ENCODE peak calls at places on chromosome 17, in five cellular contexts. N is Peyer's patch, K is stomach, X is heart right ventricle, A is cardiac muscle cell. O is an unnamed sample.

GRCh38 chr17:83055911-83056582 is 23.4 kb upstream of the METRNL start:
- DNase-seq in N (no peak), K (peak), X (no peak), A (no peak), O (peak)

GRCh38 chr17:8146381-8147140 is 5.6 kb downstream of the PER1 start:
- DNase-seq in N (no peak), K (no peak), X (no peak), A (no peak), O (peak)

GRCh38 chr17:40343126-40344119 is 21.1 kb downstream of the GJD3 start:
- DNase-seq in N (no peak), K (no peak), X (peak), A (no peak), O (no peak)

GRCh38 chr17:65359016-65359415 is 202.4 kb downstream of the AXIN2 start:
- DNase-seq in N (no peak), K (no peak), X (no peak), A (no peak), O (no peak)

GRCh38 chr17:62870581-62870964 is 62.5 kb upstream of the MARCHF10 start:
- DNase-seq in N (no peak), K (no peak), X (no peak), A (no peak), O (no peak)

GRCh38 chr17:9229826-9230201 is 208.5 kb downstream of the NTN1 start:
- DNase-seq in N (no peak), K (no peak), X (no peak), A (no peak), O (no peak)

GRCh38 chr17:17526369-17526768 is 30.2 kb upstream of the RASD1 start:
- DNase-seq in N (no peak), K (peak), X (peak), A (no peak), O (peak)

GRCh38 chr17:44995602-44996001 is 27.5 kb upstream of the C1QL1 start:
- DNase-seq in N (no peak), K (no peak), X (peak), A (no peak), O (no peak)

GRCh38 chr17:55660171-55660886 is 62.3 kb downstream of the TMEM100 start:
- DNase-seq in N (no peak), K (no peak), X (no peak), A (no peak), O (no peak)

GRCh38 chr17:58278661-58279015 is 2.1 kb downstream of the MPO start:
- DNase-seq in N (no peak), K (no peak), X (no peak), A (no peak), O (peak)

GRCh38 chr17:49515196-49515770 is 20.2 kb downstream of the NGFR start:
- DNase-seq in N (no peak), K (peak), X (peak), A (peak), O (peak)

GRCh38 chr17:45288825-45289224 is 26.9 kb upstream of the SPATA32 start:
- DNase-seq in N (peak), K (peak), X (peak), A (peak), O (no peak)

GRCh38 chr17:14340968-14341412 is 40.1 kb downstream of the HS3ST3B1 start:
- DNase-seq in N (no peak), K (no peak), X (no peak), A (no peak), O (no peak)

GRCh38 chr17:78884148-78884870 is 18.7 kb downstream of the CEP295NL start:
- DNase-seq in N (no peak), K (no peak), X (no peak), A (no peak), O (no peak)

GRCh38 chr17:70033165-70033564 is 41.9 kb upstream of the KCNJ16 start:
- DNase-seq in N (no peak), K (no peak), X (no peak), A (no peak), O (no peak)

GRCh38 chr17:61997649-61998048 is 67.4 kb downstream of the MED13 start:
- DNase-seq in N (no peak), K (no peak), X (no peak), A (no peak), O (no peak)

GRCh38 chr17:74290340-74290739 is 16.3 kb downstream of the DNAI2 start:
- DNase-seq in N (no peak), K (no peak), X (no peak), A (no peak), O (peak)

GRCh38 chr17:39443326-39443725 is 7.7 kb downstream of the MED1 start:
- DNase-seq in N (no peak), K (no peak), X (no peak), A (no peak), O (no peak)

GRCh38 chr17:74566132-74566753 is 1.1 kb downstream of the CD300H start:
- DNase-seq in N (peak), K (peak), X (no peak), A (peak), O (no peak)

GRCh38 chr17:33575046-33575445 is 282.0 kb upstream of the ASIC2 start:
- DNase-seq in N (no peak), K (no peak), X (no peak), A (no peak), O (no peak)

GRCh38 chr17:32116937-32117336 is 25.4 kb upstream of the RHOT1 start:
- DNase-seq in N (no peak), K (no peak), X (no peak), A (no peak), O (no peak)

GRCh38 chr17:44247346-44248219 is 20.4 kb downstream of the SLC4A1 start:
- DNase-seq in N (no peak), K (peak), X (peak), A (no peak), O (no peak)

GRCh38 chr17:35666967-35667552 is 64.4 kb upstream of the RASL10B start:
- DNase-seq in N (no peak), K (no peak), X (no peak), A (no peak), O (no peak)

GRCh38 chr17:8563981-8564602 is 66.4 kb downstream of the MYH10 start:
- DNase-seq in N (no peak), K (no peak), X (no peak), A (no peak), O (no peak)

GRCh38 chr17:79864147-79864546 is 24.9 kb upstream of the CBX4 start:
- DNase-seq in N (peak), K (no peak), X (no peak), A (no peak), O (no peak)

GRCh38 chr17:50523208-50523607 is 9.3 kb upstream of the EPN3 start:
- DNase-seq in N (no peak), K (no peak), X (no peak), A (no peak), O (no peak)

GRCh38 chr17:61426482-61427304 is 25.5 kb upstream of the TBX4 start:
- DNase-seq in N (no peak), K (no peak), X (no peak), A (no peak), O (no peak)

GRCh38 chr17:27545562-27546229 is 85.3 kb upstream of the LGALS9 start:
- DNase-seq in N (no peak), K (no peak), X (no peak), A (no peak), O (no peak)

GRCh38 chr17:44850612-44851011 is 2.9 kb downstream of the HIGD1B start:
- DNase-seq in N (no peak), K (no peak), X (peak), A (no peak), O (no peak)

GRCh38 chr17:9274119-9274445 is 252.8 kb downstream of the NTN1 start:
- DNase-seq in N (no peak), K (no peak), X (no peak), A (no peak), O (no peak)

GRCh38 chr17:74512624-74513084 is 18.6 kb downstream of the CD300LB start:
- DNase-seq in N (no peak), K (peak), X (no peak), A (peak), O (no peak)

GRCh38 chr17:55279788-55280579 is 15.2 kb downstream of the HLF start:
- DNase-seq in N (no peak), K (no peak), X (no peak), A (no peak), O (no peak)

GRCh38 chr17:41486809-41487530 is 2.7 kb downstream of the KRT36 start:
- DNase-seq in N (peak), K (peak), X (no peak), A (peak), O (peak)

GRCh38 chr17:42541041-42541833 is 5.2 kb downstream of the NAGLU start:
- DNase-seq in N (no peak), K (peak), X (no peak), A (no peak), O (no peak)

GRCh38 chr17:78962345-78962983 is 17.3 kb downstream of the LGALS3BP start:
- DNase-seq in N (peak), K (peak), X (no peak), A (no peak), O (no peak)

GRCh38 chr17:41547921-41548843 is 20.1 kb upstream of the KRT19 start:
- DNase-seq in N (peak), K (peak), X (peak), A (no peak), O (peak)

GRCh38 chr17:82923366-82924113 is 83.7 kb upstream of the ZNF750 start:
- DNase-seq in N (no peak), K (no peak), X (no peak), A (no peak), O (peak)

GRCh38 chr17:34566201-34566600 is 13.2 kb upstream of the TMEM132E start:
- DNase-seq in N (no peak), K (no peak), X (no peak), A (no peak), O (no peak)

GRCh38 chr17:46977348-46977747 is 1.7 kb downstream of the RPRML start:
- DNase-seq in N (no peak), K (peak), X (no peak), A (peak), O (no peak)
- TF ChIP-seq CTCF in N (peak), K (no peak), X (no peak), A (peak), O (no peak)

DNA sequence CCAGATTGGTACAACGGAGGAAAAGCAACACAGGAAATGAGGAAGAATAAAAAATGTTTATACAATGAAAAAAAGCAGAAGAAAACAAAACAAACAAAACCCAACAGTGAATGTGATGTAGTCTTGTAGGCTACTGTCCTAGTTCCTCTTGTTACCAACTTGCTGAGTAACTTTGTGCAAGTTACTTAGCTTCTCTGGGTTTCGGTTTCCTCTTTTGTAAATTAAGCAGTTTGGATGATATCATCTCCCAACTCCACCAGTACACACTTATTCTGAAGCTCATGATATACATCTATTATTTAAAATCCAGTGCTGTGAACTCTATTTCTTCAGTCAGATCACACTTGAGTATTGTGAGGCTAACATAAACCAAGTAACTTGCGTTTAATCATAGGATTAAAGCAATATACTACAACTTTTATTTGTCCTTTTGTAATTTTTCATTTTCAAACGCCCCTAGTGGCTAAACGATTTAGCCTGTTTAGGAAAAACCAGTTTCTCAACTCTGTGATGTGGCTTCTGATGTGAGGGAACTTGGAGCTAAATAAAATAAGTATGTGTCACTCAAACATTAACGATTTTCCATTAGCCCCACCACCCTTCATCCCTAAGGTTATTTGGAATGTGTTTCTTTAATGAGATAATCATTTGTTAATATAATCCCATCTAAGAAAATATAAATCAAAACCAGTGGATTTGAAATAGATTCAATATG is 1.4 kb upstream of the UNK start:
- DNase-seq in N (no peak), K (no peak), X (no peak), A (peak), O (no peak)
- H3K4me3 ChIP-seq in N (no peak), K (no peak), X (no peak), A (no peak), O (peak)

GRCh38 chr17:3724373-3725077 is 822 bp downstream of the HASPIN start:
- DNase-seq in N (no peak), K (no peak), X (no peak), A (peak), O (no peak)
- H3K27ac ChIP-seq in N (no peak), K (no peak), X (no peak), A (no peak), O (no peak)

DNA sequence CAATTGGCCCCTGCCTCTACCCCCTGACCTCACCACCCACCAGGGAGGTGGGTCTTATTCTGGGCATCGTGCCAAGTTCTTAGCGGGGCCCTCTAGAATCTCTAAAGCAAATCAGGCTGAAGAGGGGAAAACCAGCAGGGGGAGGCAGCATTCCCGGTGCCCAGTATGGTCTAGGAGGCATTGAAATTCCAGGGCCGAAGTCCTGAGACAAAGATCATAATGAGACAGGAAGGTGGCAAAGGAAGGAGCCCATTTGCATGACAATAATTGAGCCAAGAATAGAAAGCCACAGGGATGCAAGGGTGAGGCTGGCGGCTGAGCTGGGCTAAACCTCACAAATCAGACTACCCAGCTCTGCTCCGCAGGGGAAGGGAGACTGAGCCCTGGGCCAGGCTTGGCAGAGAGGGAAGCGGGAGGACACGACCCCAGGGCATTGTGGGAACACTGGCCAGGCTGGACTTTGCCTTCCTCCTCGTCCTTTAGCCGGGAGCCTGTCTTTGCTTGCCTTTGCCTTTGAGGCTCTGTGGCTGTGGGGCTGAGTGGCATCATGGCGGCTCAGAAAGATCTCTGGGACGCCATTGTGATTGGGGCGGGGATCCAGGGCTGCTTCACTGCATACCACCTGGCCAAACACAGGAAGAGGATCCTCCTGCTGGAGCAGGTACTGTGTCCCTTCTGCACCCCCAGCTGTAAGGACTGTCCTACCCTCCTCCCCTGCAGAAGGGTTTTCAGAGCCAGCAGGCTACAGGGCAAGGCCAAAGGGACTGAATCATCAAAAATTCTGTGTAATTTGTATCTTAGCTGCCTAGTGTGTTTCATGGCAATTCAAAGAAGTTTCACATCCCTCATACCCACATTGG is at the start of gene PIPOX:
- DNase-seq in N (no peak), K (no peak), X (peak), A (peak), O (no peak)
- TF ChIP-seq CTCF in N (no peak), K (no peak), X (no peak), A (peak), O (no peak)

GRCh38 chr17:81706757-81707624 is 3.8 kb downstream of the MRPL12 start:
- DNase-seq in N (no peak), K (no peak), X (no peak), A (no peak), O (no peak)
- H3K4me3 ChIP-seq in N (no peak), K (no peak), X (no peak), A (no peak), O (no peak)

DNA sequence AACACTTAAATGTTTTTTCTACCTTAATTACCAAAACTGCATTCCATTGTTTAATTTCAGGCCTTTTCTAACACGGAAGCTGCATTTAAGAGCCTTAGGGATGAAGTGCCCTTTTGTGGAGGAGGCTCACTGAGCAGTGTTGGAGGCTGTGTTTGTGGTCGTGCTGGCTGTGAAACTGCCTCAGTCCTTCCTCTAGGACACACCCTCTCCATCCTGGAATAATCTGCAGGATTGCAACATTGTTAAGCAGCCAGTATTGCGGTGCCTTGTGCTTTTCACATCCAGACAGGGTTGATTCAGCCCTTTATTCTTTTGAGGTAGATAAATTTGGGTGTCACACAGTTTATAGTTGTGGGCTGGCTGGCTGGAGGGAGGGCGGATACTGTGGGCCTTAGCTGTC is 141.6 kb downstream of the CDRT15L2 start:
- DNase-seq in N (no peak), K (no peak), X (no peak), A (no peak), O (no peak)
- H3K27ac ChIP-seq in N (no peak), K (no peak), X (no peak), A (no peak), O (no peak)

GRCh38 chr17:48134912-48135480 is 27.4 kb downstream of the SNX11 start:
- DNase-seq in N (no peak), K (no peak), X (no peak), A (no peak), O (no peak)
- TF ChIP-seq CTCF in N (no peak), K (no peak), X (no peak), A (peak), O (no peak)

GRCh38 chr17:67490471-67490870 is 113.4 kb downstream of the PITPNC1 start:
- DNase-seq in N (no peak), K (no peak), X (no peak), A (no peak), O (no peak)
- H3K4me3 ChIP-seq in N (no peak), K (no peak), X (peak), A (no peak), O (no peak)

GRCh38 chr17:64343833-64344637 is 46.6 kb downstream of the PECAM1 start:
- DNase-seq in N (no peak), K (peak), X (peak), A (no peak), O (peak)
- H3K27ac ChIP-seq in N (peak), K (peak), X (peak), A (no peak), O (peak)

O was measured in left lung.